ENCODE peak calls at places on chromosomes 12 and 14, in five cellular contexts. One of them, this sample, is unnamed. For H3K36me3, the result is how much of the 10 kb centered on the place peaks cover.

GRCh38 chr12:82838827-82839226 is 152.1 kb downstream of the TMTC2 start:
- DNase-seq in IMR-90: no peak
- DNase-seq in upper lobe of left lung: no peak
- DNase-seq in H1: no peak
- DNase-seq in HCT116: no peak
- DNase-seq in this sample: no peak

GRCh38 chr12:120194534-120195395 is at the start of gene GCN1:
- DNase-seq in upper lobe of left lung: peak
- DNase-seq in HCT116: peak
- DNase-seq in H1: peak
- DNase-seq in IMR-90: peak
- DNase-seq in this sample: peak

GRCh38 chr14:95462491-95462890 is 54.0 kb downstream of the SYNE3 start:
- DNase-seq in H1: no peak
- DNase-seq in HCT116: no peak
- DNase-seq in IMR-90: no peak
- DNase-seq in upper lobe of left lung: no peak
- DNase-seq in this sample: no peak

GRCh38 chr14:93019970-93020369 is 95.8 kb downstream of the ITPK1 start:
- DNase-seq in upper lobe of left lung: no peak
- DNase-seq in HCT116: no peak
- DNase-seq in IMR-90: no peak
- DNase-seq in H1: no peak
- DNase-seq in this sample: no peak

GRCh38 chr14:93173943-93174395 is 10.7 kb downstream of the MOAP1 start:
- DNase-seq in H1: no peak
- DNase-seq in HCT116: no peak
- DNase-seq in IMR-90: peak
- DNase-seq in upper lobe of left lung: no peak
- DNase-seq in this sample: no peak

GRCh38 chr14:101111620-101112290 is 208.2 kb upstream of the RTL1 start:
- DNase-seq in H1: peak
- DNase-seq in IMR-90: no peak
- DNase-seq in upper lobe of left lung: peak
- DNase-seq in HCT116: no peak
- DNase-seq in this sample: no peak

GRCh38 chr12:93453633-93454032 is 11.9 kb upstream of the UBE2N start:
- DNase-seq in upper lobe of left lung: no peak
- DNase-seq in HCT116: no peak
- DNase-seq in H1: no peak
- DNase-seq in IMR-90: peak
- DNase-seq in this sample: no peak

GRCh38 chr12:82182601-82183000 is 175.6 kb downstream of the CCDC59 start:
- DNase-seq in H1: no peak
- DNase-seq in IMR-90: no peak
- DNase-seq in upper lobe of left lung: no peak
- DNase-seq in HCT116: no peak
- DNase-seq in this sample: no peak

GRCh38 chr12:55682087-55682796 is 25.5 kb downstream of the ITGA7 start:
- DNase-seq in IMR-90: no peak
- DNase-seq in HCT116: no peak
- DNase-seq in H1: no peak
- DNase-seq in upper lobe of left lung: no peak
- DNase-seq in this sample: no peak

GRCh38 chr12:124752437-124753229 is 111.0 kb downstream of the SCARB1 start:
- DNase-seq in HCT116: no peak
- DNase-seq in H1: no peak
- DNase-seq in upper lobe of left lung: peak
- DNase-seq in IMR-90: no peak
- DNase-seq in this sample: no peak

GRCh38 chr14:75822522-75823288 is 159.1 kb downstream of the TGFB3 start:
- DNase-seq in upper lobe of left lung: no peak
- DNase-seq in IMR-90: peak
- DNase-seq in HCT116: peak
- DNase-seq in H1: no peak
- DNase-seq in this sample: no peak

GRCh38 chr12:4037747-4038312 is 164.6 kb upstream of the PARP11 start:
- DNase-seq in upper lobe of left lung: peak
- DNase-seq in H1: no peak
- DNase-seq in IMR-90: peak
- DNase-seq in HCT116: no peak
- DNase-seq in this sample: peak

GRCh38 chr14:105475269-105475915 is 771 bp downstream of the CRIP2 start:
- DNase-seq in H1: no peak
- DNase-seq in IMR-90: peak
- DNase-seq in upper lobe of left lung: no peak
- DNase-seq in HCT116: no peak
- DNase-seq in this sample: peak

GRCh38 chr12:101074940-101075680 is 134.9 kb downstream of the SLC5A8 start:
- DNase-seq in IMR-90: peak
- DNase-seq in HCT116: no peak
- DNase-seq in H1: no peak
- DNase-seq in upper lobe of left lung: no peak
- DNase-seq in this sample: no peak

GRCh38 chr12:39332661-39333175 is 110.2 kb downstream of the KIF21A start:
- DNase-seq in upper lobe of left lung: no peak
- DNase-seq in H1: no peak
- DNase-seq in HCT116: no peak
- DNase-seq in IMR-90: no peak
- DNase-seq in this sample: no peak

DNA sequence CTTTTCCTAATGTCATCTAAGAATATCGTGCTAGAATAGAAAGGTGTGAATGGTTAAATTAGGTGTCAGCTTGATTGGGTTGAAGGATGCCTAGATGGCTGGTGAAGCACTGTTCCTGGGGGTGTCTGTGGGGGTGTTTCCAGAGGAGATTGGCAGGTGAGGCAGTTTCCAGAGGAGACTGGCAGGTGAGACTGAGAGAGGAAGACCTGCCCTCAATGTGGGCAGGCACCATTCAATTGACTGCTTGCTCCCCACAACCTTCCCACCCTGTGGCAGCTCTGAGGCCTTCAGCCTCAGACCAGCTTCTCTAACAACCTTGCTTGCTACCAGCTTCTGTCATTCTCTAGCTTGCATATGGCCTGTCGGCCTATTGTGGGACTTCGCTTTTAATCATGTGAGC is 9.2 kb downstream of the RNASE9 start:
- DNase-seq in HCT116: no peak
- DNase-seq in IMR-90: no peak
- DNase-seq in H1: no peak
- DNase-seq in upper lobe of left lung: no peak
- DNase-seq in this sample: no peak
- TF ChIP-seq POLR2A in HCT116: no peak
- TF ChIP-seq POLR2A in IMR-90: no peak
- TF ChIP-seq POLR2A in H1: no peak
- TF ChIP-seq POLR2A in upper lobe of left lung: no peak
- TF ChIP-seq POLR2A in this sample: no peak

GRCh38 chr12:109186993-109187653 is 70.7 kb downstream of the ACACB start:
- DNase-seq in HCT116: no peak
- DNase-seq in upper lobe of left lung: no peak
- DNase-seq in IMR-90: no peak
- DNase-seq in H1: no peak
- DNase-seq in this sample: no peak

GRCh38 chr12:109189291-109189690 is 72.9 kb downstream of the ACACB start:
- DNase-seq in upper lobe of left lung: no peak
- DNase-seq in H1: no peak
- DNase-seq in HCT116: no peak
- DNase-seq in IMR-90: no peak
- DNase-seq in this sample: no peak

GRCh38 chr12:109188108-109188712 is 71.8 kb downstream of the ACACB start:
- DNase-seq in upper lobe of left lung: no peak
- DNase-seq in IMR-90: no peak
- DNase-seq in HCT116: no peak
- DNase-seq in H1: no peak
- DNase-seq in this sample: no peak

GRCh38 chr12:109182041-109182839 is 65.9 kb downstream of the ACACB start:
- DNase-seq in IMR-90: no peak
- DNase-seq in H1: no peak
- DNase-seq in HCT116: no peak
- DNase-seq in upper lobe of left lung: no peak
- DNase-seq in this sample: no peak

DNA sequence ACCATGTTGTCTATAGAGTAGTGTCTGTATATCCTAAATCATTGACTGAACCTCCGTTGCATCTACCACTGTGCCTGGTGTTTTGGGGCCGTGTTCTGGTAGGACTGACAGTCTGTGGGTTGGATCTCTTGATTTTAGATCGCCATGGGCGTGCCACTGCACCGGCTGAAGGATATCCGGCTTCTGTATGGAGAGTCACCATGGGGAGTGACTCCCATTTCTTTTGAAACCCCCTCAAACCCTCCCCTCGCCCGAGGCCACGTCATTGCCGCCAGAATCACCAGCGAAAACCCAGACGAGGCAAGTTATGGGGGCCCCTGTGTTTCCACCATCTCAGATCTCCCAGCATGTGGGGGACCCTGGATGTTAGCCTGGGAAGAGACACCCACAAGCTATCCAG is 69.1 kb downstream of the ACACB start:
- DNase-seq in IMR-90: no peak
- DNase-seq in upper lobe of left lung: no peak
- DNase-seq in H1: no peak
- DNase-seq in HCT116: no peak
- DNase-seq in this sample: no peak
- H3K36me3 ChIP-seq in IMR-90: under half
- H3K36me3 ChIP-seq in upper lobe of left lung: under half
- H3K36me3 ChIP-seq in H1: under half
- H3K36me3 ChIP-seq in HCT116: under half
- H3K36me3 ChIP-seq in this sample: under half

GRCh38 chr14:64986578-64987571 is at the start of gene FNTB:
- DNase-seq in H1: peak
- DNase-seq in HCT116: peak
- DNase-seq in upper lobe of left lung: peak
- DNase-seq in IMR-90: peak
- DNase-seq in this sample: peak
- TF ChIP-seq POLR2A in H1: peak
- TF ChIP-seq POLR2A in HCT116: peak
- TF ChIP-seq POLR2A in upper lobe of left lung: peak
- TF ChIP-seq POLR2A in IMR-90: peak
- TF ChIP-seq POLR2A in this sample: peak

DNA sequence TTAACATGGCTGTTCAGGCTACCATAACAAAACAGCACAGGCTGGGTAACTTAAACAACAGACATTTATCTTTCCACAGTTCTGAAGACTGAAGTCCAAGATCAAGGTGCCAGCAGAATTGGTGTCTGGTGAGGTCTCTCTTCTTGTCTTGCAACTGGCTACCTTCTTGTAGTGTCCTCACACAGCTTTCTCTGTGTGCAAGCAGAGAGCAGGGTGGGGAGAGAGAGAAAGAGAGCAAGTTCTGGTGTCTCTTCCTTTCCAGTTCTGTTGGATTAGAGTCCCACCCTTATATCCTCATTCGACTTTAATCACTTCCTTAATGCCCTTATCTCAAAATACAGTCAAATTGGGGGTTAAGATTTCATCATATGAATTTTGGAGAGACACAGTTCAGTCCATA is 40.8 kb downstream of the DYRK2 start:
- DNase-seq in HCT116: no peak
- DNase-seq in H1: no peak
- DNase-seq in upper lobe of left lung: no peak
- DNase-seq in IMR-90: no peak
- DNase-seq in this sample: no peak
- H3K36me3 ChIP-seq in HCT116: under half
- H3K36me3 ChIP-seq in H1: under half
- H3K36me3 ChIP-seq in upper lobe of left lung: under half
- H3K36me3 ChIP-seq in IMR-90: under half
- H3K36me3 ChIP-seq in this sample: under half